ENCODE peak calls at places on chromosomes 16 and 17, in eight cellular contexts. J is EL; L is AML-193; C is stimulated activated naive B cell treated with anti-CD40 and anti-IgM and Interleukin-4, amounts not matched to agents 10 μg/mL and 1 μg/mL and 100 μg/mL, for 72 hours; S is mesendoderm; G is iPS DF 6.9; F is activated CD8-positive, alpha-beta memory T cell treated with anti-CD3 and anti-CD28 coated beads, Interleukin-2, amount 10 ng/mL, durations not matched to agents 7 days and 5 days; V is GM19239. A is an unnamed sample.

GRCh38 chr16:30985401-30986128 is 558 bp downstream of the HSD3B7 start:
- DNase-seq in J (peak), L (no peak), C (no peak), S (peak), G (no peak), F (no peak), V (no peak), A (peak)

GRCh38 chr17:46056800-46057304 is 57.8 kb downstream of the STH start:
- DNase-seq in J (peak), L (no peak), C (no peak), S (peak), G (no peak), F (no peak), V (no peak), A (no peak)

GRCh38 chr17:81652901-81653771 is 3.2 kb downstream of the PDE6G start:
- DNase-seq in J (no peak), L (no peak), C (no peak), S (peak), G (no peak), F (peak), V (peak), A (no peak)

GRCh38 chr16:29825145-29826044 is 5.1 kb downstream of the MVP start:
- DNase-seq in J (peak), L (no peak), C (no peak), S (peak), G (no peak), F (peak), V (peak), A (peak)

GRCh38 chr17:70658840-70659239 is 489.5 kb downstream of the KCNJ2 start:
- DNase-seq in J (no peak), L (no peak), C (no peak), S (no peak), G (no peak), F (no peak), V (no peak), A (no peak)

GRCh38 chr17:73205326-73205980 is 12.6 kb downstream of the COG1 start:
- DNase-seq in J (no peak), L (no peak), C (no peak), S (no peak), G (no peak), F (no peak), V (no peak), A (no peak)

GRCh38 chr17:55319933-55320593 is 55.3 kb downstream of the HLF start:
- DNase-seq in J (no peak), L (no peak), C (no peak), S (no peak), G (no peak), F (no peak), V (no peak), A (no peak)

GRCh38 chr17:65261682-65262636 is 124.8 kb downstream of the RGS9 start:
- DNase-seq in J (peak), L (no peak), C (no peak), S (no peak), G (no peak), F (no peak), V (no peak), A (no peak)

GRCh38 chr17:66582373-66583111 is 252.4 kb upstream of the CACNG5 start:
- DNase-seq in J (no peak), L (no peak), C (no peak), S (peak), G (no peak), F (no peak), V (no peak), A (no peak)

GRCh38 chr16:27174007-27174406 is 29.3 kb upstream of the KDM8 start:
- DNase-seq in J (no peak), L (no peak), C (peak), S (no peak), G (no peak), F (peak), V (no peak), A (no peak)

GRCh38 chr17:38421224-38421841 is 6.9 kb upstream of the ARHGAP23 start:
- DNase-seq in J (peak), L (no peak), C (no peak), S (no peak), G (no peak), F (no peak), V (no peak), A (no peak)

GRCh38 chr16:54116126-54116525 is 170.5 kb downstream of the IRX3 start:
- DNase-seq in J (no peak), L (no peak), C (no peak), S (no peak), G (no peak), F (no peak), V (no peak), A (no peak)

GRCh38 chr16:82748026-82748425 is 121.3 kb downstream of the CDH13 start:
- DNase-seq in J (no peak), L (no peak), C (no peak), S (no peak), G (no peak), F (no peak), V (no peak), A (no peak)

GRCh38 chr17:80152057-80152831 is 5.3 kb upstream of the EIF4A3 start:
- DNase-seq in J (peak), L (peak), C (no peak), S (peak), G (no peak), F (no peak), V (no peak), A (no peak)

GRCh38 chr16:56824335-56824734 is 40.7 kb upstream of the SLC12A3 start:
- DNase-seq in J (no peak), L (no peak), C (no peak), S (peak), G (no peak), F (no peak), V (no peak), A (no peak)

GRCh38 chr16:23523321-23523720 is 13.0 kb upstream of the GGA2 start:
- DNase-seq in J (no peak), L (no peak), C (no peak), S (no peak), G (no peak), F (no peak), V (no peak), A (no peak)

GRCh38 chr16:979859-980594 is 1.5 kb upstream of the SOX8 start:
- DNase-seq in J (no peak), L (no peak), C (no peak), S (peak), G (no peak), F (no peak), V (no peak), A (no peak)

GRCh38 chr17:27539152-27539551 is 82.9 kb downstream of the KSR1 start:
- DNase-seq in J (no peak), L (no peak), C (no peak), S (no peak), G (no peak), F (no peak), V (no peak), A (no peak)

GRCh38 chr17:59406808-59407381 is 75.4 kb downstream of the YPEL2 start:
- DNase-seq in J (peak), L (no peak), C (no peak), S (no peak), G (no peak), F (no peak), V (no peak), A (no peak)

GRCh38 chr17:58917228-58917627 is 161.6 kb downstream of the PPM1E start:
- DNase-seq in J (no peak), L (no peak), C (no peak), S (no peak), G (no peak), F (no peak), V (no peak), A (no peak)

GRCh38 chr17:44210342-44211192 is 8.9 kb downstream of the UBTF start:
- DNase-seq in J (peak), L (peak), C (peak), S (peak), G (no peak), F (peak), V (peak), A (peak)

GRCh38 chr16:29141586-29142324 is 156.9 kb downstream of the LAT start:
- DNase-seq in J (no peak), L (no peak), C (no peak), S (no peak), G (no peak), F (no peak), V (no peak), A (no peak)

GRCh38 chr17:45132302-45132568 is at the start of gene PLCD3:
- DNase-seq in J (no peak), L (no peak), C (no peak), S (no peak), G (no peak), F (no peak), V (no peak), A (no peak)

GRCh38 chr16:19963306-19963705 is 78.7 kb upstream of the GPRC5B start:
- DNase-seq in J (no peak), L (no peak), C (no peak), S (no peak), G (no peak), F (no peak), V (no peak), A (peak)

GRCh38 chr17:48484850-48485249 is 46.0 kb downstream of the HOXB1 start:
- DNase-seq in J (peak), L (no peak), C (no peak), S (no peak), G (no peak), F (no peak), V (no peak), A (no peak)

GRCh38 chr17:15250459-15250858 is 14.7 kb downstream of the PMP22 start:
- DNase-seq in J (no peak), L (no peak), C (no peak), S (no peak), G (no peak), F (no peak), V (no peak), A (no peak)